ENCODE peak calls at places on chromosomes 11 and 22, in seven cellular contexts. L, J, M, K, F, H and Q are unnamed samples.

GRCh38 chr22:19085233-19086043 is 36.8 kb downstream of the DGCR2 start:
- DNase-seq in L (no peak), J (peak; percentile 31), M (peak; percentile 62), K (no peak), F (peak; percentile 51), H (peak; percentile 56), Q (no peak)

GRCh38 chr11:35216962-35217667 is 78.1 kb downstream of the CD44 start:
- DNase-seq in L (no peak), J (peak; percentile 33), M (no peak), K (no peak), F (no peak), H (no peak), Q (no peak)

GRCh38 chr22:37492428-37493344 is 6.5 kb upstream of the MFNG start:
- DNase-seq in L (no peak), J (peak; percentile 58), M (no peak), K (peak; percentile 76), F (peak; percentile 77), H (peak; percentile 37), Q (peak; percentile 45)

GRCh38 chr11:33588056-33588455 is 112.6 kb downstream of the C11orf91 start:
- DNase-seq in L (no peak), J (peak; percentile 68), M (no peak), K (no peak), F (no peak), H (no peak), Q (no peak)

GRCh38 chr11:73195191-73196007 is 22.7 kb upstream of the P2RY2 start:
- DNase-seq in L (no peak), J (peak; percentile 89), M (peak; percentile 77), K (no peak), F (no peak), H (peak; percentile 85), Q (peak; percentile 51)

GRCh38 chr22:28029962-28030361 is 110.9 kb upstream of the PITPNB start:
- DNase-seq in L (no peak), J (no peak), M (peak; percentile 75), K (no peak), F (no peak), H (no peak), Q (no peak)

GRCh38 chr11:121029813-121030445 is 6.0 kb downstream of the TBCEL start:
- DNase-seq in L (no peak), J (no peak), M (no peak), K (no peak), F (no peak), H (no peak), Q (no peak)

GRCh38 chr22:43926349-43926710 is 2.7 kb downstream of the PNPLA3 start:
- DNase-seq in L (no peak), J (peak; percentile 25), M (no peak), K (no peak), F (no peak), H (no peak), Q (no peak)

GRCh38 chr11:5203366-5203765 is 2.9 kb upstream of the OR51V1 start:
- DNase-seq in L (no peak), J (no peak), M (no peak), K (no peak), F (no peak), H (no peak), Q (no peak)

GRCh38 chr22:27790396-27791216 is 10.9 kb downstream of the MN1 start:
- DNase-seq in L (no peak), J (no peak), M (no peak), K (no peak), F (no peak), H (no peak), Q (no peak)

GRCh38 chr11:334264-335033 is 13.8 kb upstream of the IFITM3 start:
- DNase-seq in L (peak; percentile 14), J (no peak), M (no peak), K (no peak), F (no peak), H (no peak), Q (no peak)

GRCh38 chr11:115784796-115785521 is 280.7 kb upstream of the CADM1 start:
- DNase-seq in L (no peak), J (peak; percentile 61), M (no peak), K (no peak), F (no peak), H (no peak), Q (peak; percentile 67)

GRCh38 chr11:108436594-108436993 is 30.7 kb downstream of the C11orf65 start:
- DNase-seq in L (no peak), J (no peak), M (no peak), K (no peak), F (no peak), H (no peak), Q (no peak)

GRCh38 chr11:76181371-76181770 is 24.9 kb downstream of the WNT11 start:
- DNase-seq in L (no peak), J (no peak), M (no peak), K (no peak), F (no peak), H (no peak), Q (no peak)

GRCh38 chr11:36326524-36327419 is 30.7 kb downstream of the PRR5L start:
- DNase-seq in L (no peak), J (peak; percentile 63), M (no peak), K (no peak), F (peak; percentile 12), H (no peak), Q (no peak)

GRCh38 chr22:32996702-32997101 is 61.5 kb downstream of the SYN3 start:
- DNase-seq in L (no peak), J (no peak), M (peak; percentile 98), K (no peak), F (no peak), H (no peak), Q (peak; percentile 82)

GRCh38 chr22:42217752-42218280 is 52.6 kb downstream of the TCF20 start:
- DNase-seq in L (no peak), J (no peak), M (no peak), K (no peak), F (no peak), H (no peak), Q (no peak)

GRCh38 chr11:119179983-119180382 is 5.3 kb upstream of the NHERF4 start:
- DNase-seq in L (no peak), J (no peak), M (no peak), K (no peak), F (no peak), H (peak; percentile 19), Q (no peak)

GRCh38 chr11:65169164-65169641 is 830 bp upstream of the SPDYC start:
- DNase-seq in L (no peak), J (no peak), M (no peak), K (no peak), F (no peak), H (no peak), Q (peak; percentile 76)

GRCh38 chr11:74849525-74850391 is 99.1 kb downstream of the XRRA1 start:
- DNase-seq in L (no peak), J (no peak), M (no peak), K (no peak), F (no peak), H (no peak), Q (peak; percentile 61)

GRCh38 chr11:85787809-85788805 is 22.8 kb downstream of the SYTL2 start:
- DNase-seq in L (no peak), J (no peak), M (no peak), K (no peak), F (no peak), H (peak; percentile 75), Q (peak; percentile 19)

GRCh38 chr11:118016094-118016493 is 29.9 kb downstream of the IL10RA start:
- DNase-seq in L (no peak), J (no peak), M (no peak), K (no peak), F (no peak), H (no peak), Q (no peak)

GRCh38 chr11:113603277-113604059 is 102.6 kb downstream of the TMPRSS5 start:
- DNase-seq in L (no peak), J (no peak), M (no peak), K (no peak), F (no peak), H (no peak), Q (no peak)

GRCh38 chr22:50221410-50222300 is 20.8 kb downstream of the SELENOO start:
- DNase-seq in L (no peak), J (no peak), M (no peak), K (no peak), F (no peak), H (no peak), Q (peak; percentile 2)

GRCh38 chr11:74769058-74769457 is 20.4 kb downstream of the RNF169 start:
- DNase-seq in L (no peak), J (no peak), M (no peak), K (no peak), F (no peak), H (no peak), Q (no peak)

GRCh38 chr22:39180566-39180965 is 28.1 kb upstream of the CBX7 start:
- DNase-seq in L (no peak), J (no peak), M (peak; percentile 76), K (no peak), F (no peak), H (no peak), Q (no peak)

GRCh38 chr11:110128161-110128560 is 35.0 kb downstream of the ZC3H12C start:
- DNase-seq in L (no peak), J (no peak), M (no peak), K (no peak), F (no peak), H (no peak), Q (no peak)

GRCh38 chr11:111443032-111443431 is 64.0 kb upstream of the POU2AF1 start:
- DNase-seq in L (no peak), J (no peak), M (no peak), K (no peak), F (no peak), H (no peak), Q (no peak)

GRCh38 chr11:14974723-14975587 is 2.8 kb upstream of the CALCA start:
- DNase-seq in L (no peak), J (peak; percentile 62), M (peak; percentile 87), K (peak; percentile 80), F (no peak), H (peak; percentile 77), Q (peak; percentile 75)

GRCh38 chr11:88411265-88411664 is 73.7 kb upstream of the CTSC start:
- DNase-seq in L (no peak), J (no peak), M (no peak), K (no peak), F (no peak), H (no peak), Q (peak; percentile 55)

GRCh38 chr11:87284306-87284705 is 246.6 kb downstream of the TMEM135 start:
- DNase-seq in L (no peak), J (no peak), M (no peak), K (no peak), F (no peak), H (no peak), Q (no peak)

GRCh38 chr11:122423283-122423682 is 232.2 kb upstream of the UBASH3B start:
- DNase-seq in L (no peak), J (no peak), M (no peak), K (no peak), F (no peak), H (no peak), Q (no peak)

GRCh38 chr22:46983046-46983445 is 220.6 kb downstream of the TBC1D22A start:
- DNase-seq in L (no peak), J (no peak), M (no peak), K (no peak), F (no peak), H (no peak), Q (no peak)

GRCh38 chr11:30174265-30175022 is 56.4 kb upstream of the FSHB start:
- DNase-seq in L (no peak), J (no peak), M (no peak), K (no peak), F (no peak), H (no peak), Q (no peak)

GRCh38 chr11:115324569-115325432 is 179.4 kb downstream of the CADM1 start:
- DNase-seq in L (peak; percentile 75), J (peak; percentile 87), M (no peak), K (peak; percentile 3), F (peak; percentile 16), H (peak; percentile 57), Q (peak; percentile 54)

GRCh38 chr11:3108183-3108721 is 51.0 kb upstream of the CARS1 start:
- DNase-seq in L (no peak), J (no peak), M (peak; percentile 77), K (no peak), F (no peak), H (no peak), Q (no peak)

GRCh38 chr11:116418388-116419041 is 354.3 kb downstream of the BUD13 start:
- DNase-seq in L (no peak), J (no peak), M (no peak), K (no peak), F (no peak), H (no peak), Q (no peak)